ENCODE peak calls at places on chromosomes 2 and 18, in six cellular contexts. M, H, I, S, O and Z are unnamed samples.
A peak's percentile ranks its signal among the peaks of the same experiment; 100 is the strongest.

GRCh38 chr2:72998724-72999123 is 72.8 kb downstream of the SFXN5 start:
- DNase-seq in H (no peak), I (peak; percentile 1), S (no peak), O (no peak), M (no peak), Z (no peak)

GRCh38 chr18:59623456-59624383 is 73.5 kb downstream of the CCBE1 start:
- DNase-seq in I (no peak), S (no peak), M (no peak), H (no peak), O (peak; percentile 75), Z (peak; percentile 83)

GRCh38 chr18:12868576-12868975 is 15.5 kb downstream of the PTPN2 start:
- DNase-seq in M (no peak), I (no peak), S (no peak), H (no peak), O (no peak), Z (no peak)

GRCh38 chr18:13452448-13452811 is 233.9 kb downstream of the LDLRAD4 start:
- DNase-seq in H (peak; percentile 73), O (peak; percentile 88), S (peak; percentile 39), I (peak; percentile 72), M (peak; percentile 15), Z (peak; percentile 79)

GRCh38 chr2:65554765-65555561 is 122.6 kb upstream of the SPRED2 start:
- DNase-seq in I (no peak), S (no peak), H (no peak), M (no peak), O (peak; percentile 62), Z (no peak)

GRCh38 chr2:11702946-11703345 is 33.0 kb upstream of the NTSR2 start:
- DNase-seq in H (no peak), M (no peak), S (no peak), O (no peak), I (no peak), Z (no peak)

GRCh38 chr2:201129044-201129505 is 13.1 kb downstream of the CFLAR start:
- DNase-seq in O (peak; percentile 82), M (no peak), S (peak; percentile 55), H (peak; percentile 88), I (peak; percentile 71), Z (peak; percentile 92)

GRCh38 chr2:171084128-171084527 is 76.6 kb downstream of the TLK1 start:
- DNase-seq in O (no peak), S (no peak), H (no peak), I (no peak), M (peak; percentile 5), Z (no peak)

GRCh38 chr18:54958711-54959625 is at the start of gene CCDC68:
- DNase-seq in I (peak; percentile 75), S (no peak), O (peak; percentile 23), H (peak; percentile 18), M (peak; percentile 53), Z (no peak)

GRCh38 chr2:240839152-240840143 is 19.4 kb upstream of the KIF1A start:
- DNase-seq in S (no peak), I (no peak), O (no peak), M (no peak), H (no peak), Z (peak; percentile 36)

GRCh38 chr2:152861349-152861942 is 143.0 kb downstream of the ARL6IP6 start:
- DNase-seq in S (peak; percentile 46), H (peak; percentile 30), I (peak; percentile 54), M (peak; percentile 53), O (peak; percentile 52), Z (no peak)

GRCh38 chr2:227164745-227165350 is 424 bp downstream of the COL4A3 start:
- DNase-seq in S (no peak), O (peak; percentile 36), M (peak; percentile 52), H (no peak), I (peak; percentile 24), Z (no peak)

GRCh38 chr18:36366994-36367839 is 69.7 kb downstream of the FHOD3 start:
- DNase-seq in O (no peak), S (no peak), H (no peak), I (no peak), M (no peak), Z (no peak)

GRCh38 chr2:175111200-175111657 is 56.8 kb downstream of the ATF2 start:
- DNase-seq in H (peak; percentile 63), O (peak; percentile 57), M (peak; percentile 33), I (peak; percentile 41), S (peak; percentile 74), Z (peak; percentile 17)

GRCh38 chr2:125745514-125745913 is 910.4 kb upstream of the GYPC start:
- DNase-seq in M (peak; percentile 83), O (peak; percentile 4), S (peak; percentile 32), I (peak; percentile 69), H (no peak), Z (no peak)

GRCh38 chr2:183269956-183270355 is 145.7 kb downstream of the NUP35 start:
- DNase-seq in O (no peak), H (peak; percentile 59), M (no peak), S (peak; percentile 50), I (no peak), Z (peak; percentile 34)

GRCh38 chr18:892316-892715 is 12.4 kb upstream of the ADCYAP1 start:
- DNase-seq in I (no peak), S (no peak), O (no peak), M (no peak), H (no peak), Z (no peak)

GRCh38 chr2:35714883-35715282 is 640.7 kb upstream of the CRIM1 start:
- DNase-seq in H (no peak), I (no peak), O (no peak), S (no peak), M (no peak), Z (peak; percentile 54)

GRCh38 chr2:223101340-223102039 is 49.5 kb downstream of the KCNE4 start:
- DNase-seq in H (peak; percentile 51), O (peak; percentile 57), S (peak; percentile 70), I (peak; percentile 54), M (peak; percentile 55), Z (no peak)

GRCh38 chr2:230441188-230441897 is 25.3 kb downstream of the SP100 start:
- DNase-seq in I (no peak), H (peak; percentile 82), O (peak; percentile 54), S (no peak), M (no peak), Z (peak; percentile 61)

GRCh38 chr2:165015052-165015642 is 59.8 kb upstream of the SLC38A11 start:
- DNase-seq in H (peak; percentile 61), S (peak; percentile 77), O (peak; percentile 74), I (peak; percentile 86), M (peak; percentile 84), Z (peak; percentile 41)

GRCh38 chr18:48632676-48633257 is 93.9 kb downstream of the CTIF start:
- DNase-seq in O (no peak), S (no peak), H (no peak), M (no peak), I (no peak), Z (no peak)

GRCh38 chr18:25351280-25351772 is 640 bp downstream of the ZNF521 start:
- DNase-seq in S (no peak), M (peak; percentile 55), I (no peak), O (peak; percentile 40), H (no peak), Z (no peak)

DNA sequence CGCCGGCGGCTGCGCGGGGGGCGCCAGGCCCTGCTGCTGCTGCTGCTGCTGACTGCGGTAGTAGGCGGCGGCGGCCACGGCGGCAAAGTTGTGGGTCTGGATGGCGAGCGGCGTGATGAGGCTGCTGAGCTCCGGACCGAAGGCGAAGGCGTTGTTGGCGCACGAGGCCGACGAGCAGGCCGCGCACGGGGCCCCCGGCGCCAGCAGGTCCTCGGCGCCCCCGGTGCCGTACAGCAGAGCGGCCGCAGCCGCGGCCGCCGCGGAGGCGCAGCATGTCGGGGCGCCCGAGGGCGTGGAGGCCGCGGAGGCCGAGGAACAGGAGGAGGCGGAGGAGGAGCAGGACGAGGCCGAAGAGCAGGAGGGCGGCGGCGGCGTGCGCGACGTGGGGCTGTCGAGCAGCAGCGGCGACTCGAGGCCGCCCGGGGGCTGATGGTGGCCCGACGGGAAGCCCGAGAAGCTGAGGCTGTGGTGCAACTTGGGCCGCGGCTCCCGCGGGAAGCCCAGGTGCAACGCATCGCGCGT is 1.8 kb downstream of the ZFP36L2 start:
- DNase-seq in S (no peak), O (peak; percentile 72), I (peak; percentile 54), H (no peak), M (peak; percentile 64), Z (peak; percentile 18)
- TF ChIP-seq EZH2 in S (no peak), O (no peak), I (no peak), H (no peak), M (no peak), Z (no peak)

GRCh38 chr2:20147351-20147750 is 77.6 kb downstream of the SDC1 start:
- DNase-seq in H (no peak), S (no peak), M (no peak), I (no peak), O (no peak), Z (no peak)
- TF ChIP-seq EZH2 in H (no peak), S (no peak), M (no peak), I (no peak), O (no peak), Z (no peak)

GRCh38 chr2:19359021-19359357 is 566 bp upstream of the OSR1 start:
- DNase-seq in O (no peak), I (no peak), S (no peak), M (no peak), H (no peak), Z (no peak)
- TF ChIP-seq EZH2 in O (no peak), I (no peak), S (no peak), M (no peak), H (no peak), Z (no peak)

GRCh38 chr2:148885988-148886387 is 11.0 kb downstream of the KIF5C start:
- DNase-seq in H (no peak), I (no peak), O (no peak), M (no peak), S (no peak), Z (no peak)

GRCh38 chr2:148885209-148885608 is 10.2 kb downstream of the KIF5C start:
- DNase-seq in M (no peak), O (no peak), H (no peak), I (no peak), S (no peak), Z (no peak)

GRCh38 chr2:148888003-148888501 is 13.0 kb downstream of the KIF5C start:
- DNase-seq in O (no peak), I (peak; percentile 14), H (no peak), M (peak; percentile 71), S (no peak), Z (no peak)

GRCh38 chr2:148882051-148882450 is 7.0 kb downstream of the KIF5C start:
- DNase-seq in H (no peak), M (no peak), S (no peak), O (no peak), I (peak; percentile 36), Z (no peak)

GRCh38 chr2:148887349-148888002 is 12.4 kb downstream of the KIF5C start:
- DNase-seq in I (no peak), M (no peak), H (peak; percentile 13), S (no peak), O (peak; percentile 6), Z (no peak)
- TF ChIP-seq EZH2 in I (no peak), M (no peak), H (no peak), S (no peak), O (no peak), Z (no peak)